ENCODE peak calls at places on chromosomes 16 and 17, in nine cellular contexts. A is MM.1S; V is HL-60; U is CD8-positive, alpha-beta memory T cell; O is fibroblast of lung; C is naive thymus-derived CD4-positive, alpha-beta T cell; W is body of pancreas; T is cardiac muscle cell; H is pancreas. G is an unnamed sample.

GRCh38 chr16:28935924-28936783 is 4.4 kb downstream of the CD19 start:
- DNase-seq in A (peak; percentile 57), V (peak; percentile 85), U (peak; percentile 86), O (peak; percentile 57), C (peak; percentile 86), W (peak; percentile 70), T (peak; percentile 59), H (peak; percentile 84), G (peak; percentile 54)

GRCh38 chr16:48081656-48082055 is 74.1 kb downstream of the ABCC12 start:
- DNase-seq in A (no peak), V (no peak), U (no peak), O (peak; percentile 67), C (no peak), W (no peak), T (no peak), H (no peak), G (no peak)

GRCh38 chr17:38982858-38983746 is 15.9 kb upstream of the FBXO47 start:
- DNase-seq in A (peak; percentile 66), V (peak; percentile 53), U (peak; percentile 61), O (peak; percentile 81), C (peak; percentile 62), W (peak; percentile 45), T (peak; percentile 79), H (no peak), G (no peak)

GRCh38 chr16:52492789-52493357 is 54.1 kb downstream of the TOX3 start:
- DNase-seq in A (peak; percentile 45), V (no peak), U (no peak), O (no peak), C (no peak), W (peak; percentile 35), T (no peak), H (no peak), G (no peak)

GRCh38 chr17:46127524-46127923 is 65.7 kb downstream of the KANSL1 start:
- DNase-seq in A (no peak), V (no peak), U (no peak), O (no peak), C (no peak), W (no peak), T (no peak), H (no peak), G (no peak)

GRCh38 chr17:66468241-66469087 is 166.1 kb downstream of the PRKCA start:
- DNase-seq in A (no peak), V (peak; percentile 92), U (no peak), O (no peak), C (no peak), W (no peak), T (no peak), H (peak; percentile 25), G (no peak)

GRCh38 chr16:19307587-19308241 is 22.2 kb downstream of the CLEC19A start:
- DNase-seq in A (peak; percentile 37), V (no peak), U (no peak), O (no peak), C (no peak), W (no peak), T (peak; percentile 82), H (no peak), G (no peak)

GRCh38 chr16:83348991-83349390 is 458.8 kb upstream of the HSBP1 start:
- DNase-seq in A (no peak), V (no peak), U (no peak), O (no peak), C (no peak), W (no peak), T (no peak), H (no peak), G (no peak)

GRCh38 chr17:56185491-56185890 is 32.2 kb downstream of the ANKFN1 start:
- DNase-seq in A (no peak), V (no peak), U (no peak), O (peak; percentile 43), C (no peak), W (no peak), T (no peak), H (no peak), G (no peak)

GRCh38 chr16:59046335-59046734 is 312.2 kb upstream of the GOT2 start:
- DNase-seq in A (no peak), V (no peak), U (no peak), O (peak; percentile 6), C (no peak), W (no peak), T (no peak), H (no peak), G (no peak)

GRCh38 chr17:17942846-17943245 is 29.4 kb downstream of the TOM1L2 start:
- DNase-seq in A (no peak), V (no peak), U (no peak), O (peak; percentile 44), C (no peak), W (no peak), T (no peak), H (no peak), G (no peak)

GRCh38 chr16:4682616-4683254 is 10.6 kb upstream of the NUDT16L1 start:
- DNase-seq in A (no peak), V (peak; percentile 88), U (peak; percentile 42), O (peak; percentile 37), C (no peak), W (no peak), T (peak; percentile 42), H (no peak), G (no peak)

GRCh38 chr17:82793974-82794620 is 42.2 kb downstream of the TBCD start:
- DNase-seq in A (no peak), V (no peak), U (no peak), O (peak; percentile 53), C (no peak), W (no peak), T (no peak), H (no peak), G (no peak)

DNA sequence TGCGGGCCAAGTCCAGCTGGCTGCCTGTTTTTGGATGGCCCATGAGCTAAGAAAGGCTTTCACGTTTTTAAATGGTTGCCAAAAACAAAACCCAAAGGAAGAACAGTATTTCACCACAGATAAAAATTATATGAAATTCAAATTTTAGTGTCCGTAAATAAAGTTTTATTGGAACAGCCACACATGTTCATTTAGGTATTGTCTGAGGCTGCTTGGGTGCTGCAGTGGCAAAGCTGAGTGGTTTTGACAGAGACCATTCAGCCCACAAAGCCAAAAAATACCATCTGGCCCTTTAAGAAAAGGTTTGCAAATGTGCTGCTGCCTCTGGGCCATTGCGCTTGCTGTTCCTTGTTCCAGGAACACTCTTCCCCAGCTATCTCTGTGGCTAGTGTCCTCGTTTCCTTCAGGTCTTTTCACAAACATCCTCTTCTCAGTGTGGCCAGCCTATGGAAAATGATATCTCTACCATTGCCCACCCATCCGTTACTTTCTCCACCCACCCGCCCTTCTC is 232.9 kb upstream of the CIBAR2 start:
- DNase-seq in A (no peak), V (no peak), U (no peak), O (no peak), C (no peak), W (no peak), T (no peak), H (no peak), G (no peak)
- H3K27me3 ChIP-seq in A (peaks cover 67% of the 10 kb centered on the region), V (peaks cover 9% of the 10 kb centered on the region), U (no peaks in the 10 kb centered on the region), O (no peaks in the 10 kb centered on the region), C (no peaks in the 10 kb centered on the region), W (no peaks in the 10 kb centered on the region), T (no peaks in the 10 kb centered on the region), H (no peaks in the 10 kb centered on the region), G (no peaks in the 10 kb centered on the region)

DNA sequence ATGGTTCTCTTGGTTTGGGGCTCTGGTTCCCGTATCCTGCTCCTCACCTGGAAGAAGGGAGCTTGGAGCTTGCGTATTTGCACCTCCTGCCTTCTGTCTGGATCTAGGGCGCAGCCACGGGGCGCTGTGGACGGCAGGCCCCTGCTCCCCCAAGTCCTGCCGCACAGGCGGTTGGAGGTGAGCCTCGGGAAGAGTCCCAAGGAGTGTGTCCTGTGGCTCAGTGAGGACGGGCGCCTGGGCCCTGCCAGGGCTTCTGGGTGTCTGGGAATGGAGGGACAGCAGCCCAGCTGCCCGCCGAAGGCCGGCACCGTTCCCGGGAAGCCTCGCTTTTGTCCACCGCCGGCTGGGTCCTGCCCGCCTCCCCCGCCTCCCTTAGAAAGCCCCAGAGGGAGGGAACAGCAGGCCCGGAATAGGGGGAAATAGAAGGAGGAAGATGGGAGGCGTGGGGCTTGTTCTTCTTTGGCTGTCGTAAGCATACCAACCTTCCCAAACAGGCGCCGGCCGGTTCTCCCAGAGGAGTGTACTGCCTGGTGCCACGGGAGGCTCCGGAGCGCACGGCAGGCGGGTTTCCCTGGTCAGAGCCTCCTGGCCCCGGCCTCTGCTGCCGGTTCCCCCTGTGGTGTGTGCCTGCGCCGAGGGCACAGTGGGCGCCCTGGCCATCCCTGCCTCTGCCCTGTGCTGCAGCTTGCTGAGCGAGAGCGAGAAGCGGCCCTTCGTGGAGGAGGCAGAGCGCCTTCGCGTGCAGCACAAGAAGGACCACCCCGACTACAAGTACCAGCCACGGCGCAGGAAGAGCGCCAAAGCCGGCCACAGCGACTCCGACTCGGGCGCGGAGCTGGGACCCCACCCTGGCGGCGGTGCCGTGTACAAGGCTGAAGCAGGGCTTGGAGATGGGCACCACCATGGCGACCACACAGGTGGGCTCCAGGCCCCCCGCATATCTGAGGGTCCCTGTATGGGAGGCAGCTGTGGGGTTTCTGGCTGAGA is 1.8 kb downstream of the SOX8 start:
- DNase-seq in A (no peak), V (no peak), U (no peak), O (no peak), C (no peak), W (no peak), T (no peak), H (no peak), G (no peak)
- H3K27ac ChIP-seq in A (no peak overlapping the region), V (no peak overlapping the region), U (no peak overlapping the region), O (no peak overlapping the region), C (no peak overlapping the region), W (no peak overlapping the region), T (no peak overlapping the region), H (no peak overlapping the region), G (no peak overlapping the region)

DNA sequence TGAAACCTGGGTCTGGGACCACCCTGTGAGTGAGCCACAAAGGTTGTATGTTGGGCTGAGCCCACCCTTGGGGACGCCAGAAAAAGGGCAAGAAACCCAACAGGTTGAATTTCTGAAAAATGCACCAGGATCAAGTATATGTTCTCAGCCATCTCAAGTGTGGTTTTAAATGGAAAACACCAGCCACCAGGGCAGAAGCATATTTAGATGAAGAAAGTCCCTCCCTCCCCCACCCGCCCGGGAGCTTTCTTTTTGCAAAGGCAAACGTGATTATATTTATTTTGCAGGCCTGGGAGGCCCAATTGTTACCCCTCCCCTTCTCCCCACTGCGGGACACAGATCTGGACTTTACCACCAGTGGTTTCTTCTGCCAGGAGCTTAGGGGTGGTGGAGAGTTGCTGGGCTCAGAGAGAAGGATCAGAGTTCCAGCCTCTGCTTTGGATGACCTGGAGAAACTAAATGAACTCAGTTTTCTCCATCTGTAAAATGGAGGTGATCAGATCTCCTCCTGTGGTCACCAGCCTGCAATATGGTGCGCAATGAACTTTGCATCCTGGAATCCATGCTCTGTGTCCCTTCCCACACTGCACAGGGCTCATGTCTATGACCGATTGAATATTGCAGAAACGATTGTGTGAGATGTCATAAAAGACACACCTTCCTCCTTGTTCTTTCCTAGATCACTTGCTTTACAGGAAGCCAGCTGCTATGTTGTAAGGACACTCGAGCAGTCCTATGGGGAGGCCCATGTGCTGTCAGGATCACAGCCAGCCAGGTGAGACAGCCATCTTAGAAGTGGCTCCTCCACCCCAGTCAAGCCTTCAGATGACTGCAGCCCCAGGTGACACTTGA is 21.0 kb upstream of the NGFR start:
- DNase-seq in A (no peak), V (no peak), U (no peak), O (no peak), C (no peak), W (no peak), T (no peak), H (no peak), G (no peak)
- H3K27me3 ChIP-seq in A (peaks cover 93% of the 10 kb centered on the region), V (peaks cover 49% of the 10 kb centered on the region), U (peaks cover 31% of the 10 kb centered on the region), O (peaks cover 41% of the 10 kb centered on the region), C (peaks cover 14% of the 10 kb centered on the region), W (peaks cover 7% of the 10 kb centered on the region), T (peaks cover 33% of the 10 kb centered on the region), H (no peaks in the 10 kb centered on the region), G (no peaks in the 10 kb centered on the region)

GRCh38 chr16:75252049-75252864 is 833 bp upstream of the BCAR1 start:
- DNase-seq in A (no peak), V (no peak), U (no peak), O (no peak), C (no peak), W (peak; percentile 14), T (no peak), H (no peak), G (no peak)
- H3K27ac ChIP-seq in A (no peak overlapping the region), V (no peak overlapping the region), U (no peak overlapping the region), O (peak overlapping the region; percentile 75), C (no peak overlapping the region), W (peak overlapping the region; percentile 99), T (peak overlapping the region; percentile 87), H (peak overlapping the region; percentile 75), G (peak overlapping the region; percentile 98)